ENCODE peak calls at places on chromosomes 12 and 14, in four cellular contexts. L is HEK293T, U is naive B cell, Q is T-cell. F is an unnamed sample.

GRCh38 chr12:106918746-106919145 is 37.0 kb upstream of the TMEM263 start:
- DNase-seq in L (peak), U (no peak), Q (no peak), F (peak)

GRCh38 chr14:90698379-90698869 is 117.8 kb downstream of the TTC7B start:
- DNase-seq in L (no peak), U (no peak), Q (no peak), F (no peak)

GRCh38 chr12:12899530-12900380 is 8.4 kb downstream of the GPRC5A start:
- DNase-seq in L (no peak), U (no peak), Q (no peak), F (peak)

GRCh38 chr14:90611501-90611900 is 204.7 kb downstream of the TTC7B start:
- DNase-seq in L (no peak), U (no peak), Q (no peak), F (no peak)

GRCh38 chr12:33431648-33432047 is 8.0 kb downstream of the SYT10 start:
- DNase-seq in L (no peak), U (no peak), Q (no peak), F (no peak)

GRCh38 chr12:32917094-32917611 is 20.6 kb upstream of the PKP2 start:
- DNase-seq in L (no peak), U (no peak), Q (no peak), F (no peak)

GRCh38 chr12:4293942-4294505 is 20.5 kb downstream of the CCND2 start:
- DNase-seq in L (no peak), U (no peak), Q (peak), F (no peak)

GRCh38 chr12:121404734-121405133 is 4.8 kb downstream of the RNF34 start:
- DNase-seq in L (no peak), U (no peak), Q (no peak), F (no peak)

GRCh38 chr12:53505555-53506449 is 1.5 kb downstream of the NPFF start:
- DNase-seq in L (no peak), U (no peak), Q (no peak), F (no peak)

GRCh38 chr14:78644824-78645559 is 474.8 kb downstream of the NRXN3 start:
- DNase-seq in L (no peak), U (no peak), Q (no peak), F (no peak)

GRCh38 chr12:94590428-94590827 is 59.9 kb downstream of the TMCC3 start:
- DNase-seq in L (no peak), U (no peak), Q (no peak), F (no peak)

GRCh38 chr12:105369014-105369413 is 38.5 kb downstream of the C12orf75 start:
- DNase-seq in L (no peak), U (no peak), Q (no peak), F (no peak)

GRCh38 chr12:67590122-67590795 is 58.3 kb upstream of the DYRK2 start:
- DNase-seq in L (no peak), U (no peak), Q (peak), F (no peak)

GRCh38 chr12:89390802-89391673 is 38.7 kb upstream of the DUSP6 start:
- DNase-seq in L (no peak), U (no peak), Q (no peak), F (peak)

GRCh38 chr14:67620217-67620789 is 583 bp downstream of the ARG2 start:
- DNase-seq in L (peak), U (no peak), Q (no peak), F (peak)

GRCh38 chr12:68557011-68557715 is 53.5 kb upstream of the RAP1B start:
- DNase-seq in L (no peak), U (no peak), Q (no peak), F (peak)

GRCh38 chr12:65204886-65205525 is 35.6 kb downstream of the LEMD3 start:
- DNase-seq in L (no peak), U (no peak), Q (no peak), F (no peak)

GRCh38 chr12:144650-145284 is 69.2 kb downstream of the SLC6A12 start:
- DNase-seq in L (no peak), U (no peak), Q (no peak), F (no peak)

GRCh38 chr14:68884031-68885030 is 91.5 kb upstream of the ZFP36L1 start:
- DNase-seq in L (no peak), U (no peak), Q (no peak), F (peak)

GRCh38 chr12:69738351-69739286 is at the start of gene RAB3IP:
- DNase-seq in L (peak), U (peak), Q (peak), F (peak)

GRCh38 chr12:12715459-12716150 is 1.6 kb upstream of the CDKN1B start:
- DNase-seq in L (no peak), U (peak), Q (peak), F (no peak)

GRCh38 chr14:106843951-106844483 is 1317.6 kb downstream of the TMEM121 start:
- DNase-seq in L (no peak), U (peak), Q (peak), F (peak)

GRCh38 chr12:81863406-81863805 is 104.3 kb upstream of the PPFIA2 start:
- DNase-seq in L (no peak), U (no peak), Q (no peak), F (no peak)

GRCh38 chr14:96126783-96127271 is 77.8 kb upstream of the BDKRB2 start:
- DNase-seq in L (no peak), U (no peak), Q (no peak), F (no peak)

GRCh38 chr12:112590281-112590680 is 171.5 kb downstream of the PTPN11 start:
- DNase-seq in L (no peak), U (no peak), Q (no peak), F (no peak)

GRCh38 chr12:113589437-113589836 is 117.8 kb upstream of the LHX5 start:
- DNase-seq in L (no peak), U (no peak), Q (no peak), F (no peak)

GRCh38 chr12:110582286-110583136 is 607 bp downstream of the PPTC7 start:
- DNase-seq in L (peak), U (peak), Q (peak), F (peak)